ENCODE peak calls at places on chromosomes 2 and 18, in seven cellular contexts. P is RPMI8226, T is NCI-H1092 treated with DMSO at 0.1 percent for 48 hours, E is HEK293T, B is NCI-H2081, U is occipital lobe, M is lower lobe of right lung. I is an unnamed sample.

GRCh38 chr2:55158111-55158814 is 73.8 kb downstream of the CLHC1 start:
- DNase-seq in T (no peak), E (no peak), U (no peak), M (no peak), B (no peak), P (no peak), I (no peak)

GRCh38 chr2:46810195-46810594 is 105.4 kb downstream of the MCFD2 start:
- DNase-seq in U (no peak), B (no peak), T (no peak), M (no peak), P (no peak), E (no peak), I (no peak)

GRCh38 chr2:72148975-72149555 is 1.4 kb upstream of the CYP26B1 start:
- DNase-seq in M (no peak), B (no peak), T (no peak), E (peak; percentile 45), U (no peak), P (peak; percentile 22), I (peak; percentile 57)

GRCh38 chr18:24090876-24091275 is 48.0 kb upstream of the CABYR start:
- DNase-seq in U (no peak), E (no peak), B (no peak), P (no peak), M (no peak), T (no peak), I (no peak)

GRCh38 chr2:97714084-97714949 is 941 bp downstream of the ZAP70 start:
- DNase-seq in T (no peak), U (no peak), E (no peak), B (no peak), M (no peak), P (no peak), I (no peak)

GRCh38 chr2:148756292-148756975 is 111.9 kb downstream of the EPC2 start:
- DNase-seq in P (no peak), B (no peak), E (no peak), U (no peak), T (no peak), M (no peak), I (no peak)

GRCh38 chr18:489244-490023 is 11.1 kb downstream of the COLEC12 start:
- DNase-seq in T (no peak), P (no peak), U (no peak), M (no peak), B (no peak), E (no peak), I (no peak)

GRCh38 chr2:54636425-54637139 is 86.9 kb upstream of the EML6 start:
- DNase-seq in E (no peak), T (no peak), P (no peak), U (no peak), M (no peak), B (no peak), I (no peak)

GRCh38 chr2:27717070-27717453 is 53.4 kb downstream of the SLC4A1AP start:
- DNase-seq in T (no peak), B (no peak), E (no peak), U (no peak), M (no peak), P (no peak), I (no peak)

GRCh38 chr18:2139676-2140075 is 431.6 kb downstream of the METTL4 start:
- DNase-seq in U (no peak), T (no peak), E (no peak), B (no peak), M (no peak), P (no peak), I (no peak)

GRCh38 chr2:33372940-33373553 is 103.4 kb upstream of the RASGRP3 start:
- DNase-seq in T (peak; percentile 23), U (no peak), P (peak; percentile 46), B (peak; percentile 51), M (no peak), E (peak; percentile 47), I (no peak)

GRCh38 chr18:45241982-45242565 is 373.2 kb upstream of the SLC14A2 start:
- DNase-seq in M (no peak), E (no peak), B (no peak), T (no peak), U (no peak), P (no peak), I (no peak)

GRCh38 chr2:239876241-239876947 is 148.7 kb downstream of the NDUFA10 start:
- DNase-seq in M (no peak), T (no peak), P (no peak), U (no peak), E (no peak), B (no peak), I (no peak)

GRCh38 chr2:196370386-196370785 is 199.0 kb upstream of the STK17B start:
- DNase-seq in B (no peak), U (no peak), E (no peak), T (no peak), M (no peak), P (no peak), I (no peak)

GRCh38 chr2:12764075-12764722 is 47.5 kb downstream of the TRIB2 start:
- DNase-seq in T (no peak), P (no peak), U (no peak), B (no peak), M (no peak), E (no peak), I (no peak)

GRCh38 chr2:204899983-204900382 is 354.7 kb downstream of the PARD3B start:
- DNase-seq in M (no peak), B (no peak), E (no peak), T (no peak), U (no peak), P (no peak), I (no peak)

GRCh38 chr2:11876889-11877288 is 130.5 kb downstream of the LPIN1 start:
- DNase-seq in P (no peak), T (no peak), M (no peak), U (no peak), E (no peak), B (no peak), I (no peak)

GRCh38 chr2:160194946-160195345 is 5.1 kb downstream of the ITGB6 start:
- DNase-seq in B (no peak), M (no peak), T (no peak), E (no peak), P (no peak), U (no peak), I (no peak)

GRCh38 chr2:233114421-233114861 is 54.3 kb downstream of the INPP5D start:
- DNase-seq in P (no peak), U (no peak), T (no peak), M (no peak), B (no peak), E (no peak), I (no peak)

GRCh38 chr2:157413342-157414035 is 30.4 kb downstream of the CYTIP start:
- DNase-seq in T (no peak), E (no peak), P (no peak), M (no peak), B (no peak), U (no peak), I (no peak)

GRCh38 chr2:45267062-45267702 is 257.9 kb upstream of the SIX2 start:
- DNase-seq in E (no peak), U (no peak), P (no peak), T (no peak), B (no peak), M (no peak), I (no peak)

GRCh38 chr2:200615247-200615646 is 29.4 kb downstream of the AOX1 start:
- DNase-seq in B (no peak), M (no peak), T (no peak), E (no peak), P (no peak), U (no peak), I (no peak)

GRCh38 chr2:49265471-49265870 is 111.2 kb upstream of the FSHR start:
- DNase-seq in U (no peak), E (no peak), P (no peak), M (no peak), B (no peak), T (no peak), I (no peak)

GRCh38 chr2:215615067-215615828 is 179.4 kb upstream of the FN1 start:
- DNase-seq in T (no peak), E (no peak), M (no peak), P (no peak), U (no peak), B (no peak), I (no peak)

GRCh38 chr2:88638743-88639142 is 11.5 kb upstream of the EIF2AK3 start:
- DNase-seq in T (no peak), B (no peak), U (no peak), E (no peak), P (peak; percentile 14), M (no peak), I (no peak)

GRCh38 chr2:187593098-187593497 is 38.9 kb upstream of the TFPI start:
- DNase-seq in B (no peak), E (no peak), M (no peak), P (no peak), T (no peak), U (no peak), I (no peak)

GRCh38 chr2:241230435-241230834 is 42.0 kb downstream of the ANO7 start:
- DNase-seq in M (peak; percentile 24), E (no peak), P (no peak), U (no peak), B (no peak), T (no peak), I (no peak)

GRCh38 chr2:10894264-10894935 is 17.3 kb upstream of the KCNF1 start:
- DNase-seq in T (no peak), E (no peak), P (no peak), B (no peak), U (no peak), M (no peak), I (no peak)